ENCODE peak calls at places on chromosomes 1 and 21, in four cellular contexts. One of them, this sample, is unnamed.
A peak's percentile ranks its signal among the peaks of the same experiment; 100 is the strongest.

GRCh38 chr21:23817337-23817736 is 1789.9 kb downstream of the MRPL39 start:
- DNase-seq in K562: no peak
- DNase-seq in GM12878: no peak
- DNase-seq in HepG2: no peak
- DNase-seq in this sample: no peak

GRCh38 chr1:14742181-14742980 is 143.9 kb downstream of the KAZN start:
- DNase-seq in K562: no peak
- DNase-seq in HepG2: peak; percentile 56
- DNase-seq in GM12878: no peak
- DNase-seq in this sample: no peak

GRCh38 chr21:16891821-16892220 is 621.0 kb upstream of the CXADR start:
- DNase-seq in K562: no peak
- DNase-seq in GM12878: no peak
- DNase-seq in HepG2: no peak
- DNase-seq in this sample: no peak

GRCh38 chr1:85201340-85202091 is 700 bp upstream of the SYDE2 start:
- DNase-seq in HepG2: peak; percentile 52
- DNase-seq in K562: peak; percentile 76
- DNase-seq in GM12878: no peak
- DNase-seq in this sample: peak; percentile 89

GRCh38 chr1:8687053-8687452 is 130.4 kb downstream of the RERE start:
- DNase-seq in K562: no peak
- DNase-seq in GM12878: no peak
- DNase-seq in HepG2: no peak
- DNase-seq in this sample: no peak

GRCh38 chr1:2046225-2046917 is 3.8 kb upstream of the PRKCZ start:
- DNase-seq in K562: peak; percentile 83
- DNase-seq in GM12878: no peak
- DNase-seq in HepG2: peak; percentile 72
- DNase-seq in this sample: peak; percentile 91

GRCh38 chr1:167935252-167936067 is 1.0 kb upstream of the DCAF6 start:
- DNase-seq in K562: peak; percentile 72
- DNase-seq in HepG2: peak; percentile 63
- DNase-seq in GM12878: no peak
- DNase-seq in this sample: no peak

GRCh38 chr1:228397966-228398365 is 8.7 kb downstream of the TRIM11 start:
- DNase-seq in GM12878: no peak
- DNase-seq in K562: no peak
- DNase-seq in HepG2: no peak
- DNase-seq in this sample: no peak

GRCh38 chr1:31765041-31765467 is 914 bp upstream of the ADGRB2 start:
- DNase-seq in K562: peak; percentile 72
- DNase-seq in GM12878: no peak
- DNase-seq in HepG2: no peak
- DNase-seq in this sample: peak; percentile 61

GRCh38 chr1:100896481-100896982 is 642 bp downstream of the SLC30A7 start:
- DNase-seq in HepG2: peak; percentile 76
- DNase-seq in K562: peak; percentile 74
- DNase-seq in GM12878: peak; percentile 57
- DNase-seq in this sample: no peak

GRCh38 chr1:174713796-174714195 is 266.0 kb downstream of the GPR52 start:
- DNase-seq in GM12878: no peak
- DNase-seq in HepG2: peak; percentile 68
- DNase-seq in K562: no peak
- DNase-seq in this sample: no peak

GRCh38 chr21:36454079-36454478 is 25.8 kb downstream of the CLDN14 start:
- DNase-seq in HepG2: no peak
- DNase-seq in K562: no peak
- DNase-seq in GM12878: no peak
- DNase-seq in this sample: no peak

GRCh38 chr1:115782571-115783281 is 14.2 kb upstream of the CASQ2 start:
- DNase-seq in HepG2: no peak
- DNase-seq in GM12878: no peak
- DNase-seq in K562: no peak
- DNase-seq in this sample: no peak

GRCh38 chr1:23727362-23727811 is 15.9 kb upstream of the ELOA start:
- DNase-seq in GM12878: no peak
- DNase-seq in HepG2: peak; percentile 78
- DNase-seq in K562: no peak
- DNase-seq in this sample: no peak

GRCh38 chr1:101005871-101006270 is 19.7 kb downstream of the DPH5 start:
- DNase-seq in HepG2: no peak
- DNase-seq in K562: no peak
- DNase-seq in GM12878: no peak
- DNase-seq in this sample: no peak

GRCh38 chr1:206049293-206049692 is 3.7 kb upstream of the RHEX start:
- DNase-seq in K562: no peak
- DNase-seq in HepG2: no peak
- DNase-seq in GM12878: peak; percentile 90
- DNase-seq in this sample: no peak

GRCh38 chr1:9544926-9545325 is 5.7 kb downstream of the SLC25A33 start:
- DNase-seq in HepG2: no peak
- DNase-seq in GM12878: no peak
- DNase-seq in K562: no peak
- DNase-seq in this sample: no peak

GRCh38 chr21:16322423-16322822 is 592.6 kb downstream of the USP25 start:
- DNase-seq in K562: no peak
- DNase-seq in GM12878: no peak
- DNase-seq in HepG2: no peak
- DNase-seq in this sample: no peak

GRCh38 chr1:156126043-156126700 is 11.7 kb downstream of the LMNA start:
- DNase-seq in K562: peak; percentile 88
- DNase-seq in GM12878: no peak
- DNase-seq in HepG2: peak; percentile 40
- DNase-seq in this sample: peak; percentile 86
- TF ChIP-seq NR2C2 in K562: no peak
- TF ChIP-seq NR2C2 in GM12878: no peak
- TF ChIP-seq NR2C2 in HepG2: no peak
- TF ChIP-seq NR2C2 in this sample: no peak

DNA sequence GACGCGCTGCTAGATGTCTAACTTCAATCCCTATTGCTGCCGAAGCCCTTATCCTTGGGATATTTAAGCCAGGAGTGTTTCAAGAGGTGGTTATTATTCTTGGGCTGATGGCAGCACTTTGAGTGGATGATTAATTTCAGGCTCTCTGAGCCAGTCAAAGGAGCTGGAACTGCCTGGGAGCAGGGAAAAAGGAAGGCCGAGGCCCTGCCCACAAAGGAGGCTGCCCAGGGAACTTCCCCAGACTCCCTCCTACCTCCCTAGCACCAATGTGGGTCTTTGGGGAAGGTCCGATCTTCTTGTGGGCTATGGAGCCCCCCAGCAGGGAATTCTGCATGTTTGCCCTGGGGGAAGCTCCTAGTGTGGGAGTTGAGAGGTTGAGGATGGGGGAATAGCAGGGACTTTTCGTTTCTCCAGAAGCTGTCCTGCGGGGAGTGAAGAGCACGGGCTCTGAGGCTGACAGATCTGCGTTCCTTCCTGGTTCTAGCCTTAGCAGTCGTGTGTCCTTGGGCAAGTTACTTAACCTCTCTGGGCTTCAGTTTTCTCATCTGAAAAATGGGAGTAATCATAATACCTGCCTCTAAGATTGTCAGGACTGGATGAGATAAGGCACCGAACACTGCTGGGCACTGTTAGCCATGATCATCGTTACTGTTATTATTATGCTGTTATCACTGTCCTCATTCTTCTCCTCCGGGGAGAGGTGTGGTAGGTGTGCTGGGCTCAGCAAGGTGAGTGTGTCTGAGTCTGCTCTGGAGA is 6.3 kb downstream of the KCNQ4 start:
- DNase-seq in HepG2: no peak
- DNase-seq in K562: no peak
- DNase-seq in GM12878: no peak
- DNase-seq in this sample: no peak
- TF ChIP-seq CREB1 in HepG2: no peak
- TF ChIP-seq CREB1 in K562: no peak
- TF ChIP-seq CREB1 in GM12878: no peak
- TF ChIP-seq CREB1 in this sample: no peak

GRCh38 chr1:44628962-44629756 is 45.1 kb downstream of the TMEM53 start:
- DNase-seq in K562: peak; percentile 38
- DNase-seq in GM12878: no peak
- DNase-seq in HepG2: no peak
- DNase-seq in this sample: no peak
- TF ChIP-seq NR2C2 in K562: no peak
- TF ChIP-seq NR2C2 in GM12878: no peak
- TF ChIP-seq NR2C2 in HepG2: no peak
- TF ChIP-seq NR2C2 in this sample: no peak

GRCh38 chr1:6601865-6602668 is 602 bp downstream of the KLHL21 start:
- DNase-seq in HepG2: no peak
- DNase-seq in K562: peak; percentile 60
- DNase-seq in GM12878: no peak
- DNase-seq in this sample: peak; percentile 29
- TF ChIP-seq CREB1 in HepG2: no peak
- TF ChIP-seq CREB1 in K562: peak; percentile 5
- TF ChIP-seq CREB1 in GM12878: no peak
- TF ChIP-seq CREB1 in this sample: peak; percentile 10

GRCh38 chr1:109901508-109902145 is 9.0 kb upstream of the CSF1 start:
- DNase-seq in GM12878: no peak
- DNase-seq in HepG2: peak; percentile 77
- DNase-seq in K562: peak; percentile 95
- DNase-seq in this sample: no peak
- TF ChIP-seq NR2C2 in GM12878: no peak
- TF ChIP-seq NR2C2 in HepG2: no peak
- TF ChIP-seq NR2C2 in K562: peak; percentile 91
- TF ChIP-seq NR2C2 in this sample: no peak

DNA sequence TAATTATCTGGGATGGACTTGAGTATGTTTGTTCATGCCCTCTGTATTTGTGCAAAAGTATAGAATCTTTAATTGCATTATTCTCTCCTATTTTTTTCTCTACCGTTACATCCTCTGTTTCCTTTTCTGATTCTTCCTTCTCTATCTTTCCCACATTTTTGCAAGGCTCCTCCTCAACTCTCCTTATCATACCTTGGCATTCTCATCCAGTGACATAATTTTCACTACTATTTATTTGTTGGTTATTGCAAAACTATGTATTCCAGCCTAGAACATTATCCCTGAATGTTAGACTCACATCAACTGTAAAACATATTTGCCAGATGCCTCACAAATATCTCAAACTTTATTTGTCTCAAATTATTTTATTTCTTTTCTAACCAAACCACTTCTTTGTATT is 381.9 kb downstream of the COL11A1 start:
- DNase-seq in K562: no peak
- DNase-seq in GM12878: no peak
- DNase-seq in HepG2: no peak
- DNase-seq in this sample: no peak
- TF ChIP-seq CREB1 in K562: no peak
- TF ChIP-seq CREB1 in GM12878: no peak
- TF ChIP-seq CREB1 in HepG2: no peak
- TF ChIP-seq CREB1 in this sample: no peak

This sample was measured in WTC11.